ENCODE peak calls at places on chromosomes 7 and 10, in five cellular contexts. N is nucleus accumbens, M is GM20000, S is NT2/D1, H is HT1080. V is an unnamed sample.

GRCh38 chr10:130254168-130255061 is 118.2 kb downstream of the GLRX3 start:
- DNase-seq in H (no peak), M (no peak), S (no peak), N (no peak), V (no peak)

GRCh38 chr10:58400609-58401008 is 15.4 kb downstream of the TFAM start:
- DNase-seq in S (no peak), H (peak), M (no peak), N (no peak), V (no peak)

GRCh38 chr10:112177247-112177646 is 6.3 kb downstream of the GPAM start:
- DNase-seq in H (no peak), S (no peak), M (no peak), N (no peak), V (no peak)

GRCh38 chr7:50270531-50271018 is 33.9 kb upstream of the IKZF1 start:
- DNase-seq in M (no peak), N (no peak), S (no peak), H (no peak), V (no peak)

GRCh38 chr7:13071999-13072398 is 384.6 kb downstream of the ARL4A start:
- DNase-seq in S (no peak), N (no peak), M (no peak), H (no peak), V (no peak)

GRCh38 chr7:73703985-73704639 is 15.4 kb downstream of the STX1A start:
- DNase-seq in S (no peak), H (no peak), M (peak), N (no peak), V (no peak)

GRCh38 chr10:6583447-6583846 is 3.4 kb upstream of the PRKCQ start:
- DNase-seq in H (no peak), M (no peak), S (no peak), N (no peak), V (no peak)

GRCh38 chr7:3753868-3754267 is 452.8 kb downstream of the SDK1 start:
- DNase-seq in H (no peak), S (no peak), M (no peak), N (no peak), V (no peak)

GRCh38 chr10:65358565-65358964 is 1567.3 kb upstream of the LRRTM3 start:
- DNase-seq in H (peak), M (peak), S (peak), N (no peak), V (no peak)